ENCODE peak calls at places on chromosomes 2 and 18, in five cellular contexts. O is left cardiac atrium; F is activated effector memory CD4-positive, alpha-beta T cell treated with Interleukin-2 at 50 U/mL for 16 hours; N is amniotic stem cell; K is mucosa of descending colon. I is an unnamed sample.

GRCh38 chr2:222319576-222320440 is 21.0 kb upstream of the PAX3 start:
- DNase-seq in K (peak; percentile 61), N (no peak), O (no peak), F (no peak), I (no peak)

GRCh38 chr18:427005-427404 is 73.5 kb downstream of the COLEC12 start:
- DNase-seq in K (no peak), N (no peak), O (no peak), F (no peak), I (no peak)

GRCh38 chr2:167487728-167488127 is 599.4 kb downstream of the XIRP2 start:
- DNase-seq in K (no peak), F (no peak), O (no peak), N (no peak), I (no peak)

GRCh38 chr2:178874529-178875240 is 67.5 kb upstream of the TTN start:
- DNase-seq in N (no peak), K (no peak), F (no peak), O (no peak), I (no peak)

GRCh38 chr18:10518595-10519273 is 7.1 kb upstream of the NAPG start:
- DNase-seq in F (no peak), O (peak; percentile 64), N (no peak), K (no peak), I (peak; percentile 35)

GRCh38 chr2:381919-382833 is 94.3 kb upstream of the ALKAL2 start:
- DNase-seq in O (no peak), F (no peak), K (no peak), N (no peak), I (no peak)

GRCh38 chr18:26304511-26304910 is 78.3 kb downstream of the TAF4B start:
- DNase-seq in N (no peak), O (no peak), K (no peak), F (no peak), I (no peak)

GRCh38 chr2:101330253-101330921 is 21.9 kb upstream of the RNF149 start:
- DNase-seq in O (peak; percentile 67), N (no peak), F (peak; percentile 27), K (peak; percentile 81), I (peak; percentile 59)

GRCh38 chr2:198660491-198660890 is 797.2 kb downstream of the SATB2 start:
- DNase-seq in N (no peak), K (no peak), O (no peak), F (no peak), I (no peak)

GRCh38 chr2:77086478-77086877 is 435.7 kb downstream of the LRRTM4 start:
- DNase-seq in N (no peak), O (no peak), K (no peak), F (no peak), I (no peak)

GRCh38 chr18:58682429-58683069 is 11.3 kb downstream of the MALT1 start:
- DNase-seq in F (no peak), O (peak; percentile 52), N (peak; percentile 29), K (peak; percentile 73), I (peak; percentile 70)

GRCh38 chr2:241189093-241189855 is 797 bp downstream of the ANO7 start:
- DNase-seq in O (no peak), F (no peak), K (no peak), N (no peak), I (no peak)

GRCh38 chr2:211407076-211407475 is 850.7 kb downstream of the CPS1 start:
- DNase-seq in N (no peak), K (no peak), F (no peak), O (no peak), I (no peak)

GRCh38 chr2:128789221-128789620 is 470.6 kb upstream of the HS6ST1 start:
- DNase-seq in K (no peak), O (no peak), N (no peak), F (no peak), I (peak; percentile 13)

GRCh38 chr2:9699139-9699823 is 68.5 kb upstream of the YWHAQ start:
- DNase-seq in F (no peak), O (no peak), N (peak; percentile 61), K (no peak), I (no peak)

GRCh38 chr2:172403881-172404470 is 23.4 kb upstream of the ITGA6 start:
- DNase-seq in O (no peak), K (no peak), N (no peak), F (no peak), I (no peak)

GRCh38 chr18:47191956-47192355 is 15.8 kb upstream of the IER3IP1 start:
- DNase-seq in O (no peak), F (no peak), N (no peak), K (no peak), I (no peak)

GRCh38 chr18:59514193-59514592 is 155.1 kb upstream of the LMAN1 start:
- DNase-seq in O (peak; percentile 71), N (peak; percentile 21), F (no peak), K (peak; percentile 27), I (no peak)

GRCh38 chr2:186032337-186032736 is 293.7 kb downstream of the FSIP2 start:
- DNase-seq in N (no peak), O (no peak), K (no peak), F (no peak), I (no peak)

GRCh38 chr18:63788447-63789096 is 13.4 kb downstream of the SERPINB7 start:
- DNase-seq in O (no peak), F (peak; percentile 2), K (no peak), N (peak; percentile 70), I (peak; percentile 27)

GRCh38 chr18:76475450-76476203 is 19.4 kb downstream of the ZNF516 start:
- DNase-seq in F (no peak), N (no peak), K (no peak), O (no peak), I (no peak)

GRCh38 chr2:191187105-191187829 is 36.5 kb upstream of the STAT4 start:
- DNase-seq in O (no peak), F (no peak), N (no peak), K (no peak), I (no peak)

GRCh38 chr18:67730884-67731283 is 214.4 kb upstream of the DSEL start:
- DNase-seq in K (no peak), O (no peak), F (no peak), N (no peak), I (no peak)

GRCh38 chr2:241637233-241638062 is at the start of gene ATG4B:
- DNase-seq in F (peak; percentile 72), K (peak; percentile 91), N (peak; percentile 56), O (peak; percentile 90), I (peak; percentile 88)

GRCh38 chr2:164178835-164179470 is 442.3 kb downstream of the GRB14 start:
- DNase-seq in K (no peak), O (no peak), N (no peak), F (no peak), I (no peak)

GRCh38 chr2:85911836-85912692 is 23.3 kb upstream of the ST3GAL5 start:
- DNase-seq in O (no peak), K (no peak), N (peak; percentile 47), F (no peak), I (no peak)

GRCh38 chr18:35311506-35311905 is 21.5 kb upstream of the ZSCAN30 start:
- DNase-seq in F (no peak), O (no peak), K (no peak), N (no peak), I (no peak)

GRCh38 chr2:127055786-127056076 is 51.2 kb downstream of the BIN1 start:
- DNase-seq in K (peak; percentile 16), N (no peak), O (no peak), F (no peak), I (no peak)

GRCh38 chr18:54736981-54737380 is 91.3 kb upstream of the RAB27B start:
- DNase-seq in O (no peak), N (no peak), K (no peak), F (no peak), I (no peak)

GRCh38 chr2:149575742-149576141 is 11.8 kb downstream of the MMADHC start:
- DNase-seq in F (no peak), O (no peak), K (no peak), N (no peak), I (no peak)

GRCh38 chr2:26189123-26189522 is 16.2 kb downstream of the GAREM2 start:
- DNase-seq in K (no peak), N (no peak), O (no peak), F (no peak), I (no peak)

GRCh38 chr2:30422437-30422805 is 24.6 kb upstream of the LCLAT1 start:
- DNase-seq in N (peak; percentile 30), O (peak; percentile 43), F (peak; percentile 58), K (peak; percentile 41), I (peak; percentile 32)

GRCh38 chr18:58223717-58224424 is 179.8 kb downstream of the NEDD4L start:
- DNase-seq in K (peak; percentile 62), F (no peak), N (peak; percentile 62), O (peak; percentile 75), I (peak; percentile 85)

GRCh38 chr2:164779383-164780057 is 62.1 kb downstream of the COBLL1 start:
- DNase-seq in O (no peak), N (no peak), F (no peak), K (peak; percentile 24), I (no peak)

GRCh38 chr2:95275151-95275515 is 884 bp downstream of the PROM2 start:
- DNase-seq in O (no peak), N (no peak), F (no peak), K (peak; percentile 44), I (peak; percentile 24)